ENCODE peak calls at places on chromosomes 2 and 18, in nine cellular contexts. Q is brain microvascular endothelial cell; P is SJSA1; U is kidney; M is transverse colon; V is A549; G is GM23248; I is CD4-positive, CD25-positive, alpha-beta regulatory T cell; Z is breast epithelium. H is an unnamed sample.

GRCh38 chr2:51510298-51510697 is 478.4 kb upstream of the NRXN1 start:
- DNase-seq in Q (no peak), M (no peak), P (no peak), V (no peak), I (no peak), U (no peak), G (no peak), Z (no peak), H (no peak)

GRCh38 chr2:117858892-117859531 is 44.5 kb downstream of the DDX18 start:
- DNase-seq in M (no peak), Z (no peak), U (no peak), I (no peak), V (no peak), G (peak), P (no peak), Q (no peak), H (no peak)

GRCh38 chr2:144519934-144520717 is at the start of gene ZEB2:
- DNase-seq in Q (peak), P (peak), V (peak), I (no peak), G (peak), Z (peak), U (peak), M (peak), H (no peak)

GRCh38 chr2:230758566-230759480 is 46.2 kb downstream of the CAB39 start:
- DNase-seq in G (peak), M (no peak), I (no peak), V (no peak), Q (peak), P (peak), U (no peak), Z (no peak), H (no peak)

GRCh38 chr2:142754182-142754581 is 123.3 kb upstream of the KYNU start:
- DNase-seq in P (no peak), G (no peak), Z (no peak), Q (no peak), U (no peak), I (no peak), M (no peak), V (peak), H (no peak)

GRCh38 chr2:237118731-237119130 is 33.0 kb downstream of the COPS8 start:
- DNase-seq in G (no peak), Q (no peak), M (no peak), I (no peak), Z (no peak), P (no peak), V (no peak), U (no peak), H (no peak)

GRCh38 chr2:102892693-102893290 is 131.0 kb downstream of the TMEM182 start:
- DNase-seq in U (no peak), I (no peak), M (no peak), G (no peak), Z (no peak), Q (no peak), P (no peak), V (no peak), H (no peak)

GRCh38 chr2:64652231-64653173 is 1.2 kb downstream of the SERTAD2 start:
- DNase-seq in Z (no peak), P (peak), V (peak), G (peak), M (peak), U (no peak), Q (no peak), I (no peak), H (no peak)

GRCh38 chr2:186103276-186103675 is 364.7 kb downstream of the FSIP2 start:
- DNase-seq in I (no peak), G (no peak), M (no peak), Z (no peak), U (no peak), Q (no peak), P (no peak), V (no peak), H (no peak)

GRCh38 chr2:11798946-11799495 is 52.6 kb downstream of the LPIN1 start:
- DNase-seq in V (no peak), M (no peak), I (no peak), G (no peak), U (no peak), Z (no peak), P (no peak), Q (no peak), H (no peak)

GRCh38 chr2:102342888-102343287 is 12.7 kb upstream of the IL18R1 start:
- DNase-seq in Z (no peak), U (no peak), V (no peak), P (no peak), I (no peak), Q (no peak), M (no peak), G (peak), H (no peak)

GRCh38 chr18:55477537-55478300 is 110.3 kb downstream of the TCF4 start:
- DNase-seq in Z (no peak), V (no peak), G (peak), U (no peak), P (peak), Q (no peak), M (no peak), I (no peak), H (peak)

GRCh38 chr18:51100371-51101000 is 70.5 kb downstream of the SMAD4 start:
- DNase-seq in I (no peak), M (no peak), V (no peak), Q (no peak), U (no peak), G (no peak), P (no peak), Z (no peak), H (no peak)

GRCh38 chr2:127219716-127220090 is 396 bp downstream of the CYP27C1 start:
- DNase-seq in U (peak), Q (no peak), Z (no peak), I (no peak), G (peak), M (no peak), V (no peak), P (no peak), H (no peak)

GRCh38 chr2:72750977-72751639 is 74.7 kb downstream of the EXOC6B start:
- DNase-seq in Z (no peak), G (no peak), Q (no peak), U (no peak), M (no peak), P (no peak), V (no peak), I (no peak), H (no peak)

GRCh38 chr18:24659837-24660720 is 199.6 kb downstream of the HRH4 start:
- DNase-seq in G (peak), Q (no peak), U (no peak), I (no peak), V (no peak), M (peak), P (no peak), Z (peak), H (peak)

GRCh38 chr2:171952748-171953147 is 30.5 kb downstream of the HAT1 start:
- DNase-seq in P (no peak), G (no peak), I (no peak), M (no peak), Z (no peak), V (no peak), Q (no peak), U (no peak), H (no peak)

GRCh38 chr2:204705243-204705971 is 160.1 kb downstream of the PARD3B start:
- DNase-seq in I (no peak), M (no peak), V (no peak), Q (peak), Z (no peak), G (peak), U (no peak), P (no peak), H (no peak)

GRCh38 chr2:32699151-32699550 is 71.3 kb downstream of the TTC27 start:
- DNase-seq in Z (no peak), Q (no peak), I (no peak), P (no peak), M (no peak), U (no peak), V (no peak), G (no peak), H (no peak)

GRCh38 chr2:56185101-56185581 is 1.4 kb downstream of the CCDC85A start:
- DNase-seq in G (peak), M (no peak), Z (no peak), Q (no peak), U (no peak), P (peak), V (peak), I (no peak), H (no peak)

GRCh38 chr2:109174214-109174613 is 45.2 kb downstream of the SH3RF3 start:
- DNase-seq in I (no peak), Z (no peak), M (no peak), U (peak), P (no peak), V (no peak), Q (no peak), G (peak), H (no peak)

GRCh38 chr2:239220363-239220762 is 180.5 kb downstream of the HDAC4 start:
- DNase-seq in G (no peak), Z (no peak), Q (no peak), M (no peak), P (no peak), I (no peak), V (no peak), U (no peak), H (no peak)

GRCh38 chr18:47931707-47932103 is 1.2 kb upstream of the SMAD2 start:
- DNase-seq in M (peak), V (peak), U (no peak), I (peak), Q (no peak), P (no peak), G (peak), Z (peak), H (peak)

GRCh38 chr18:47930086-47930843 is at the start of gene SMAD2:
- DNase-seq in M (peak), P (peak), Z (peak), I (peak), G (peak), V (peak), Q (peak), U (peak), H (peak)

GRCh38 chr18:47930844-47931706 is 616 bp upstream of the SMAD2 start:
- DNase-seq in M (peak), V (peak), Z (peak), Q (peak), P (peak), I (peak), U (peak), G (peak), H (peak)

GRCh38 chr18:47928466-47928865 is 2.0 kb downstream of the SMAD2 start:
- DNase-seq in I (no peak), Z (no peak), U (no peak), V (no peak), Q (no peak), M (no peak), P (no peak), G (peak), H (peak)

DNA sequence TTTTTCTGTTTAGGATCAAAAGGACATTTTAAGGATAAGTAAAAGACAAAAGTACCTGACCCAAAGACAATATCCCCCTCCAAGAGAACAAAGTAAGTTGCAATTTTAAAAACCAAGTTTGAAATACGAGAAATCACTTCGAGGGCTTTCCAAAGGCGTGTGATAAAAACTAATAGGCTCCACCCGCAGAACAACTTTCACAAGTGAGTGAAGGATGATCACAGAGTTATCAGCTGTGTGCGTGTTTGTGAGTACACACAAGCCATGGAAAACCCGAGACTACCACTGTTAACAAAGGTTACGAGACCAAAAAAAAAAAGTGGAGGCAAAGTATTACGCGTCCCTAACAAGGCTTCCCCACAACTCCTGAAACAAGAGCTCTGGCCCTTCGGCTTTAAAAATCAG is 776 bp downstream of the SMAD2 start:
- DNase-seq in Z (no peak), G (peak), M (no peak), I (no peak), U (no peak), V (no peak), P (no peak), Q (peak), H (no peak)
- H3K27ac ChIP-seq in Z (peak), G (peak), M (peak), I (peak), U (peak), V (peak), P (peak), Q (peak), H (peak)

GRCh38 chr2:69755862-69756467 is 14.0 kb downstream of the ANXA4 start:
- DNase-seq in U (no peak), V (peak), Z (peak), M (peak), P (peak), G (peak), I (no peak), Q (no peak), H (no peak)
- H3K4me3 ChIP-seq in U (no peak), V (peak), Z (no peak), M (no peak), P (no peak), G (peak), I (no peak), Q (no peak), H (no peak)

GRCh38 chr2:202019689-202020450 is 13.8 kb upstream of the FZD7 start:
- DNase-seq in Q (no peak), P (no peak), G (no peak), Z (no peak), I (no peak), U (no peak), V (no peak), M (no peak), H (no peak)

GRCh38 chr2:202018950-202019349 is 14.7 kb upstream of the FZD7 start:
- DNase-seq in G (no peak), P (no peak), I (no peak), U (no peak), Q (no peak), M (no peak), V (no peak), Z (no peak), H (no peak)

GRCh38 chr2:202015471-202015870 is 18.2 kb upstream of the FZD7 start:
- DNase-seq in Z (no peak), Q (no peak), V (no peak), M (no peak), P (no peak), I (no peak), G (no peak), U (no peak), H (no peak)

GRCh38 chr2:202016579-202017227 is 17.0 kb upstream of the FZD7 start:
- DNase-seq in Q (no peak), P (no peak), I (no peak), V (no peak), U (no peak), G (no peak), M (no peak), Z (peak), H (no peak)

GRCh38 chr2:202017940-202018339 is 15.7 kb upstream of the FZD7 start:
- DNase-seq in Z (no peak), G (no peak), Q (no peak), I (no peak), P (no peak), M (no peak), V (no peak), U (no peak), H (no peak)
- H3K27ac ChIP-seq in Z (no peak), G (no peak), Q (no peak), I (no peak), P (no peak), M (no peak), V (no peak), U (no peak), H (no peak)

DNA sequence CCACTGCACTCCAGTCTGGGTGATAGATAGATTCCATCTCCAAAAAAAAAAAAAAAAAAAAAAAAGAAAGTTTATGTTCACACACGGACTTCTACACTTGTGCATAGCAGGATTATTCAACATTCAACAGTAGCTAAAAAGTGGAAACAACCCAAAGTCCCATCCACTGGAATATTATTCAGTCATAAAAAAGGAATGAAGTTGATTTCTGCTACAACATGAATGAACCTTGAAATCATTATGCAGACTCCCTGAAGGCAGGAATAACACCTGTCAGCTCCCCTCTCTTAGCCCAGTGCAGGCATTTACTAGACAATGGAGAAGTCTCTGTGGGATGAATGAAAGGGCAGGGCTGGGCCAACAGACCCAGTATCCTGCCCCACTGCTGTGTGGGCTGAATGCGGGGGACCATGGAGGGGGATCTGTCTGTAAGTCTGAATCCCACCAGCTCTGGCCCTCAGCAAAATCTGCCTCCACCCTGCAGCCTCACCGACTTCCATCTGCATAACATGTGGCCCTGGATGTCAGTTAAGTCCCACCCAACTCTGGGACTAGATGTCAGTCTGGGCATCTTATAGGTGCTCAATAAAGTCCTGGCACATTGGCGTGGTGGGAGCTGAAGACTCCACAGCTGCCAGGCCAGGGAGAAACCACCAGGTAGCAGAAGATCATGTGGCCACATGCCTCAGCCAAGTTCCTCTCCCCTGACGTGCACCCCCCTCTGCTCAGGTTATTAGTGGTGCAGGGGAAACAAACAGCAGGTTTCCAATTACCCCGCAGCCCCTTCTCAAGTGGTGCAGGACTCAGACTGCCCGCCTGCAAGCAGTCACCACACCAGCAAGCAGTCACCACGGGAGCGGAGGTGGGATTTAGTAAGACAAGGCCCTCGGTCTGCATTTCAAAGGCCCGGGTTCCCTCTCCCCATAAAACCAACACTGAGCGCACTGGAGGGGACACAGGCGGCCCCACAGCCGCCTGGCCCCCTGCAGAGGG is 8.9 kb downstream of the ZFP36L2 start:
- DNase-seq in U (peak), Z (no peak), M (peak), V (no peak), I (no peak), G (peak), Q (no peak), P (no peak), H (no peak)
- H3K4me3 ChIP-seq in U (no peak), Z (no peak), M (no peak), V (no peak), I (no peak), G (no peak), Q (no peak), P (no peak), H (no peak)

DNA sequence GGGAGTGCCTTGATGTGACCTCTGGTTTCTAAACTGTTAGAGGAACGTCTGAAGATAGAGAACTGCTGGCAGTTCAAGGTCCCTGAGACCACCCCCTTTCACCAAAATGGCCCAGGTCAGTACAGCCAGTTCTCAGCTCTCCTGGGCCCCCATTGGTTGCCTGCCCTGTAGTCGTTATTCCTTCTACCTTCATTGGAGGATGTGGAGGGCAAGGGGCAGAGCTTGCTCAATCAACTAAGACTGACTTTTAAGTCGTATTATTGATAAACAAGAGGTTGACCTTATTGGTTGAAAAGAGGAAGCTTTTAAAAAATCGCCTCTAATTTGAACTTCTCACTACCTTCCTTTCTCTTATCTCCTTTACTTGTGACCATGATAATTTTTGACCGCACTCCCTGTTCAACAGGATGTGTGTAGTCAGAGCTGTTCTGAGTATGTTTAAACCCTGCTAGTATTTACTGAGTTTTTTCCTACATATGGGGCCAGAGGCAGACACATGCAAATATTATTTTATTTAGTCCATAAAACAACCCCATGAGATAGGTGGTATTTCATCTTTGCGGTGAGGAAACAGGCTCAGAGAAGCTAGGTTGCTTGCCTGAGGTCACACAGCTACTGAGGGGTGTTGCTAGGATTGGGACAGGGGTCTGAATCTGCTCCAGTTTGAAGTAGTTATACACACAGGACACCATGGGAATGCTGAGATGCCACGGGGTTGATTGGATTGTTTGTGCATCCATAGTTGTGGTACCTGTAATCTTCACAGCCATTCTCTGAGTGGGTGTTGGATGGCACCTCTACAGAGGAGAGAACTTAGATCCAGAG is 65.9 kb downstream of the TMEM247 start:
- DNase-seq in M (no peak), G (no peak), I (no peak), Q (no peak), V (no peak), U (no peak), P (no peak), Z (no peak), H (no peak)
- H3K27ac ChIP-seq in M (peak), G (peak), I (peak), Q (no peak), V (no peak), U (no peak), P (no peak), Z (peak), H (no peak)

GRCh38 chr2:107986278-107987217 is at the start of gene SLC5A7:
- DNase-seq in P (no peak), G (no peak), Q (no peak), V (no peak), U (no peak), Z (no peak), M (no peak), I (no peak), H (no peak)
- H3K4me3 ChIP-seq in P (no peak), G (no peak), Q (peak), V (peak), U (no peak), Z (no peak), M (no peak), I (no peak), H (no peak)

H was measured in CD4-positive, alpha-beta memory T cell.